ENCODE peak calls at places on chromosomes 2 and 18, in six cellular contexts. One of them, this sample, is unnamed.

GRCh38 chr18:43524260-43524659 is 247.0 kb upstream of the SYT4 start:
- DNase-seq in natural killer cell: no peak
- DNase-seq in neural crest cell: no peak
- DNase-seq in spleen: no peak
- DNase-seq in kidney: no peak
- DNase-seq in stomach: no peak
- DNase-seq in this sample: no peak

GRCh38 chr2:227390468-227391256 is 2.9 kb upstream of the SCYGR1 start:
- DNase-seq in natural killer cell: no peak
- DNase-seq in kidney: no peak
- DNase-seq in neural crest cell: no peak
- DNase-seq in spleen: no peak
- DNase-seq in stomach: no peak
- DNase-seq in this sample: no peak

GRCh38 chr2:37037771-37038170 is 46.4 kb downstream of the HEATR5B start:
- DNase-seq in kidney: no peak
- DNase-seq in neural crest cell: no peak
- DNase-seq in natural killer cell: no peak
- DNase-seq in stomach: no peak
- DNase-seq in spleen: no peak
- DNase-seq in this sample: no peak

GRCh38 chr2:10389596-10389995 is 58.5 kb downstream of the ODC1 start:
- DNase-seq in spleen: no peak
- DNase-seq in kidney: no peak
- DNase-seq in stomach: peak; percentile 64
- DNase-seq in neural crest cell: no peak
- DNase-seq in natural killer cell: no peak
- DNase-seq in this sample: no peak

GRCh38 chr2:70085711-70086277 is 1.5 kb upstream of the PCBP1 start:
- DNase-seq in neural crest cell: no peak
- DNase-seq in spleen: no peak
- DNase-seq in stomach: no peak
- DNase-seq in natural killer cell: no peak
- DNase-seq in kidney: no peak
- DNase-seq in this sample: no peak

GRCh38 chr2:25062461-25062860 is 20.6 kb downstream of the EFR3B start:
- DNase-seq in stomach: no peak
- DNase-seq in neural crest cell: peak; percentile 41
- DNase-seq in kidney: no peak
- DNase-seq in spleen: no peak
- DNase-seq in natural killer cell: no peak
- DNase-seq in this sample: no peak

GRCh38 chr2:240778426-240778825 is 41.6 kb downstream of the KIF1A start:
- DNase-seq in neural crest cell: no peak
- DNase-seq in spleen: no peak
- DNase-seq in natural killer cell: no peak
- DNase-seq in kidney: no peak
- DNase-seq in stomach: no peak
- DNase-seq in this sample: no peak

GRCh38 chr2:10265328-10266132 is 37.2 kb upstream of the HPCAL1 start:
- DNase-seq in natural killer cell: no peak
- DNase-seq in kidney: peak; percentile 46
- DNase-seq in spleen: peak; percentile 57
- DNase-seq in stomach: peak; percentile 31
- DNase-seq in neural crest cell: no peak
- DNase-seq in this sample: peak; percentile 36

GRCh38 chr18:36153771-36154170 is 24.1 kb downstream of the ELP2 start:
- DNase-seq in kidney: no peak
- DNase-seq in spleen: no peak
- DNase-seq in neural crest cell: no peak
- DNase-seq in stomach: no peak
- DNase-seq in natural killer cell: no peak
- DNase-seq in this sample: no peak

GRCh38 chr2:42844901-42845685 is 52.7 kb upstream of the HAAO start:
- DNase-seq in neural crest cell: no peak
- DNase-seq in natural killer cell: no peak
- DNase-seq in spleen: peak; percentile 37
- DNase-seq in stomach: no peak
- DNase-seq in kidney: no peak
- DNase-seq in this sample: no peak

GRCh38 chr18:8288447-8289213 is 320.6 kb upstream of the RAB12 start:
- DNase-seq in neural crest cell: no peak
- DNase-seq in natural killer cell: no peak
- DNase-seq in stomach: no peak
- DNase-seq in spleen: no peak
- DNase-seq in kidney: no peak
- DNase-seq in this sample: no peak

GRCh38 chr2:10617241-10617640 is 72.5 kb downstream of the NOL10 start:
- DNase-seq in spleen: no peak
- DNase-seq in natural killer cell: no peak
- DNase-seq in stomach: no peak
- DNase-seq in kidney: no peak
- DNase-seq in neural crest cell: no peak
- DNase-seq in this sample: no peak

GRCh38 chr2:189336276-189336975 is 104.8 kb upstream of the WDR75 start:
- DNase-seq in stomach: no peak
- DNase-seq in neural crest cell: no peak
- DNase-seq in kidney: no peak
- DNase-seq in natural killer cell: no peak
- DNase-seq in spleen: no peak
- DNase-seq in this sample: no peak

GRCh38 chr2:26707747-26708146 is 15.2 kb downstream of the KCNK3 start:
- DNase-seq in natural killer cell: no peak
- DNase-seq in spleen: no peak
- DNase-seq in kidney: peak; percentile 62
- DNase-seq in neural crest cell: no peak
- DNase-seq in stomach: no peak
- DNase-seq in this sample: no peak

GRCh38 chr2:26710174-26710573 is 17.7 kb downstream of the KCNK3 start:
- DNase-seq in spleen: no peak
- DNase-seq in stomach: no peak
- DNase-seq in neural crest cell: no peak
- DNase-seq in kidney: peak; percentile 60
- DNase-seq in natural killer cell: no peak
- DNase-seq in this sample: no peak

GRCh38 chr2:26710743-26711456 is 18.4 kb downstream of the KCNK3 start:
- DNase-seq in spleen: no peak
- DNase-seq in neural crest cell: no peak
- DNase-seq in kidney: peak; percentile 50
- DNase-seq in stomach: no peak
- DNase-seq in natural killer cell: no peak
- DNase-seq in this sample: no peak

GRCh38 chr2:26708457-26708856 is 15.9 kb downstream of the KCNK3 start:
- DNase-seq in kidney: peak; percentile 60
- DNase-seq in stomach: no peak
- DNase-seq in natural killer cell: no peak
- DNase-seq in neural crest cell: no peak
- DNase-seq in spleen: no peak
- DNase-seq in this sample: no peak

DNA sequence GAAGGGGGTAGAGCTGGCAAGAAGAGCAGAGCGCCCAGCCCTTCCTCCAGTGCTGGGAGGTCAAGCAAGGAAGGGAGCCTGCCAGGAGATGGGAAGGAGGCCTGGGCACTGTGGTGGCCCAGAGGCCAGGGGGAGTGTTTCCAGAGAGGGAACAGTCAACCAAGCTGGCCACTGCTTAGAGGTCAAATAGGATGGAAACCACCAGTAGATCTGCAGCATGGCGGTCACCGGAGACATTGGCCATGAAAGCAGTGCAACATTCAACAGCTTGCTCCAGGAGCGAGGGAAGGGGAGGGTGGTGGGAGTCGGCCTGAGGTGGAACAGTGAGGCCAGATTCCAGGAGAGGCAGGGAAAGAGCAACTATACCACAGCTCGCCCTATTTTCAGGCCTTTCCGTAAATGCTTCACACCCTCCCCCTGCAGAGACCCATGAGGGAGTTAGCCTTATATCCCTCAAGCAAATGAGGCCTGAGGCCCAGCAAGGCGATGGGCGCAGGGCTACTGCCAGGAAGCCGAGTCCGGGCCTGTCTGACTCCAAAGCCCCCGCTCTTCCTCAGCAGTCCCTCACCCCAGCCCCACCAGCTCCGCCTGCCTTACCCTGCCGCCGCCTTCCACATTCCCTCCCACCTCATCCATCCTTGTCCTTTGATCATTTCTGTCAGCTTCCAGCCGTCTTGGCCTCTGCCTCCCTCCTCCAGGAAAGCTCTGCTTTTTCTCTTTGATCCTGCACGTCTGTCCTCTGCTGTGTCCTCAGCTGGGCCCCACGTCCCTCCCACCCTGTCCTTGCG is 17.0 kb downstream of the KCNK3 start:
- DNase-seq in natural killer cell: no peak
- DNase-seq in kidney: peak; percentile 65
- DNase-seq in spleen: no peak
- DNase-seq in neural crest cell: no peak
- DNase-seq in stomach: no peak
- DNase-seq in this sample: no peak
- TF ChIP-seq CTCF in natural killer cell: no peak
- TF ChIP-seq CTCF in kidney: no peak
- TF ChIP-seq CTCF in spleen: no peak
- TF ChIP-seq CTCF in neural crest cell: no peak
- TF ChIP-seq CTCF in stomach: no peak
- TF ChIP-seq CTCF in this sample: no peak

GRCh38 chr2:85602476-85603234 is at the start of gene TMEM150A:
- DNase-seq in neural crest cell: peak; percentile 83
- DNase-seq in kidney: peak; percentile 98
- DNase-seq in stomach: peak; percentile 96
- DNase-seq in natural killer cell: peak; percentile 82
- DNase-seq in spleen: peak; percentile 99
- DNase-seq in this sample: peak; percentile 80
- TF ChIP-seq CTCF in neural crest cell: peak; percentile 48
- TF ChIP-seq CTCF in kidney: no peak
- TF ChIP-seq CTCF in stomach: no peak
- TF ChIP-seq CTCF in natural killer cell: peak; percentile 40
- TF ChIP-seq CTCF in spleen: peak; percentile 60
- TF ChIP-seq CTCF in this sample: peak; percentile 59

GRCh38 chr2:49069829-49070228 is 84.5 kb downstream of the FSHR start:
- DNase-seq in natural killer cell: no peak
- DNase-seq in neural crest cell: no peak
- DNase-seq in spleen: no peak
- DNase-seq in kidney: no peak
- DNase-seq in stomach: no peak
- DNase-seq in this sample: no peak

GRCh38 chr2:49068613-49069012 is 85.7 kb downstream of the FSHR start:
- DNase-seq in neural crest cell: no peak
- DNase-seq in kidney: no peak
- DNase-seq in natural killer cell: no peak
- DNase-seq in spleen: no peak
- DNase-seq in stomach: no peak
- DNase-seq in this sample: no peak

DNA sequence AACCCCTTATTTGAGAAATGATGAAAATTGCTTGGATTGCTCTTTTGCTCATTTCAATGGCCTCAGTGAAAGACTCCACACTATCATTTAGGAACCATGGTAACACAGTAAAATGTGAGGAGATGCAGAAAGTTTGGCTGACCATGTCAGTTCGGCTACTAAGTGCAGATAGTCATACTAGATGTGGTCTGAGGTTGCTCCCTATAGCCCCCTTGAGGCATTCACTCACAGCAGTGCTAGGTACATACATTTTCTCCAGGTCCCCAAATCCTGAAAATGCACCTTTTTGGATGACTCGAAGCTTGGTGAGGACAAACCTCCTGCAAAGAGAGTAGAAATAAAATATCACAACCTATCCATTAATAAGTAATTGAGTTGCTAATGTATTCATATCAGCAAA is 86.3 kb downstream of the FSHR start:
- DNase-seq in stomach: no peak
- DNase-seq in natural killer cell: no peak
- DNase-seq in neural crest cell: no peak
- DNase-seq in spleen: no peak
- DNase-seq in kidney: no peak
- DNase-seq in this sample: no peak
- TF ChIP-seq CTCF in stomach: no peak
- TF ChIP-seq CTCF in natural killer cell: no peak
- TF ChIP-seq CTCF in neural crest cell: no peak
- TF ChIP-seq CTCF in spleen: no peak
- TF ChIP-seq CTCF in kidney: no peak
- TF ChIP-seq CTCF in this sample: no peak

GRCh38 chr2:46276652-46277051 is 20.6 kb upstream of the EPAS1 start:
- DNase-seq in spleen: no peak
- DNase-seq in kidney: no peak
- DNase-seq in natural killer cell: no peak
- DNase-seq in stomach: no peak
- DNase-seq in neural crest cell: no peak
- DNase-seq in this sample: no peak
- TF ChIP-seq CTCF in spleen: no peak
- TF ChIP-seq CTCF in kidney: peak; percentile 20
- TF ChIP-seq CTCF in natural killer cell: no peak
- TF ChIP-seq CTCF in stomach: no peak
- TF ChIP-seq CTCF in neural crest cell: peak; percentile 52
- TF ChIP-seq CTCF in this sample: no peak

GRCh38 chr2:169823996-169824372 is 721 bp downstream of the METTL5 start:
- DNase-seq in stomach: no peak
- DNase-seq in neural crest cell: no peak
- DNase-seq in natural killer cell: no peak
- DNase-seq in kidney: no peak
- DNase-seq in spleen: no peak
- DNase-seq in this sample: no peak

GRCh38 chr2:169822785-169823392 is 1.8 kb downstream of the METTL5 start:
- DNase-seq in natural killer cell: no peak
- DNase-seq in stomach: no peak
- DNase-seq in kidney: no peak
- DNase-seq in neural crest cell: no peak
- DNase-seq in spleen: no peak
- DNase-seq in this sample: no peak

GRCh38 chr2:169824373-169825333 is at the start of gene METTL5:
- DNase-seq in spleen: peak; percentile 95
- DNase-seq in kidney: peak; percentile 93
- DNase-seq in stomach: peak; percentile 85
- DNase-seq in neural crest cell: peak; percentile 84
- DNase-seq in natural killer cell: peak; percentile 78
- DNase-seq in this sample: peak; percentile 55

GRCh38 chr2:169827272-169828140 is at the start of gene UBR3:
- DNase-seq in stomach: peak; percentile 93
- DNase-seq in spleen: peak; percentile 98
- DNase-seq in neural crest cell: peak; percentile 91
- DNase-seq in natural killer cell: peak; percentile 92
- DNase-seq in kidney: peak; percentile 98
- DNase-seq in this sample: peak; percentile 86

DNA sequence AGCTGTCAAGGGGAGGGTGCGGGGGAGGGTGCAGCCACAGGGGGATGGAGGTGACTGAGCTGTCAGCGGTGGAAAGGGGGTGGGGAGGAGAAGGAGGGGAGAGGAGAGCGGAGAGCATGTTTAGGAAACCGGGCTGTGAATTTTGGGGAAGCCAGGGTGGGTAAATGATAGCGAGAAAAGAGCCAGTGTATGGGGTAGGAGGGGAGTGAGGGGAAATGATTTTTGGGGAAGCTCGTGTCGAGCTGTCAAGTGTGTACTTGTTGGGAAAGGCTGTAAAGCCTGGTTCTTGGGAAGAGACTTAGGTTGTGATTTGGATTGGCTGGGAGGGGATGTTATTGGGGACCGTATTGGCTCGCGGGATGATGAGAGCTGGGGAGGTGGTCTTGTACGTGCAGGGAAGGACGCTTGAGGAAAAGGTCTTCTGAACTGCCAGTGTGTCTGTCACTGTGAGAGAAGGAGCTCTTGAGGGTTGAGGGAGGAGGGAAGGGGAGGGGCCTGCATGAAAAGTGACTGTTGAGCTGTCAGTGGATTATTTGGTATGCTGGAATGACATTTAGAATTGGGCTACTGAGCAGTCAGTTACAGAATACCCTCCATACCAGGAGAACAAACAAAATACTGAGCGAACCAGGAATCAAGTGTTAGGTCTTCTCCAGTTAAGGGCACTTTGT is 1.0 kb downstream of the UBR3 start:
- DNase-seq in natural killer cell: no peak
- DNase-seq in spleen: no peak
- DNase-seq in neural crest cell: peak; percentile 14
- DNase-seq in kidney: no peak
- DNase-seq in stomach: no peak
- DNase-seq in this sample: no peak
- TF ChIP-seq CTCF in natural killer cell: no peak
- TF ChIP-seq CTCF in spleen: no peak
- TF ChIP-seq CTCF in neural crest cell: no peak
- TF ChIP-seq CTCF in kidney: no peak
- TF ChIP-seq CTCF in stomach: no peak
- TF ChIP-seq CTCF in this sample: no peak

This sample was measured in CD14-positive monocyte.